ENCODE peak calls at places on chromosome 13, in seven cellular contexts. L is CD8-positive, alpha-beta memory T cell; B is GM23248; H is transverse colon; G is heart right ventricle; C is thoracic aorta; D is CD4-positive, alpha-beta memory T cell. E is an unnamed sample.

GRCh38 chr13:105804561-105805190 is 730.8 kb downstream of the EFNB2 start:
- DNase-seq in L (no peak), H (no peak), D (no peak), B (peak; percentile 2), C (no peak), G (peak; percentile 7), E (no peak)

GRCh38 chr13:44814144-44814543 is 175.1 kb downstream of the NUFIP1 start:
- DNase-seq in G (no peak), B (no peak), L (no peak), D (no peak), H (no peak), C (no peak), E (no peak)

GRCh38 chr13:45763419-45763818 is 61.3 kb downstream of the CBY2 start:
- DNase-seq in G (no peak), H (no peak), L (no peak), D (no peak), C (no peak), B (no peak), E (no peak)

GRCh38 chr13:67383358-67383757 is 153.2 kb upstream of the PCDH9 start:
- DNase-seq in C (no peak), B (no peak), L (no peak), H (no peak), D (no peak), G (no peak), E (no peak)

GRCh38 chr13:30880756-30881155 is 25.3 kb upstream of the MEDAG start:
- DNase-seq in D (no peak), G (no peak), L (no peak), B (peak; percentile 95), H (no peak), C (no peak), E (no peak)

GRCh38 chr13:50788551-50788950 is 54.9 kb downstream of the DLEU7 start:
- DNase-seq in L (no peak), H (no peak), B (peak; percentile 70), C (no peak), G (no peak), D (no peak), E (no peak)

GRCh38 chr13:33548065-33548464 is 262.5 kb upstream of the STARD13 start:
- DNase-seq in B (no peak), G (no peak), L (no peak), D (no peak), C (no peak), H (no peak), E (no peak)

GRCh38 chr13:20193924-20194631 is 1.3 kb upstream of the GJB2 start:
- DNase-seq in L (no peak), B (peak; percentile 24), G (no peak), H (no peak), C (no peak), D (peak; percentile 28), E (no peak)

GRCh38 chr13:109762791-109763190 is 23.6 kb downstream of the IRS2 start:
- DNase-seq in D (no peak), H (no peak), G (no peak), C (no peak), L (no peak), B (no peak), E (no peak)

GRCh38 chr13:44231786-44232516 is 141.7 kb upstream of the SERP2 start:
- DNase-seq in C (no peak), B (peak; percentile 95), D (no peak), H (peak; percentile 76), L (no peak), G (no peak), E (no peak)

GRCh38 chr13:92355213-92355612 is 871.4 kb upstream of the GPC6 start:
- DNase-seq in H (peak; percentile 25), L (no peak), B (no peak), G (no peak), D (no peak), C (no peak), E (no peak)

GRCh38 chr13:34076943-34077703 is 259.2 kb downstream of the RFC3 start:
- DNase-seq in D (no peak), H (no peak), C (no peak), G (no peak), L (no peak), B (peak; percentile 68), E (no peak)

GRCh38 chr13:30108913-30109237 is 198.5 kb downstream of the KATNAL1 start:
- DNase-seq in G (no peak), D (no peak), L (no peak), C (no peak), H (peak; percentile 93), B (no peak), E (no peak)

GRCh38 chr13:51147732-51148131 is 36.7 kb upstream of the C13orf42 start:
- DNase-seq in L (no peak), C (no peak), D (no peak), G (no peak), H (no peak), B (no peak), E (no peak)

GRCh38 chr13:108923386-108924061 is 294.1 kb downstream of the MYO16 start:
- DNase-seq in C (no peak), G (no peak), H (no peak), L (no peak), D (no peak), B (no peak), E (no peak)

GRCh38 chr13:78137404-78138142 is 218.9 kb upstream of the EDNRB start:
- DNase-seq in C (no peak), D (peak; percentile 41), L (peak; percentile 6), G (no peak), B (peak; percentile 79), H (no peak), E (no peak)

GRCh38 chr13:104196611-104197010 is 1130.4 kb upstream of the SLC10A2 start:
- DNase-seq in D (no peak), C (no peak), L (no peak), G (no peak), H (no peak), B (no peak), E (no peak)

GRCh38 chr13:111486331-111486730 is 165.9 kb downstream of the TEX29 start:
- DNase-seq in C (no peak), H (no peak), B (no peak), L (no peak), G (no peak), D (no peak), E (no peak)

GRCh38 chr13:95956589-95957148 is 96.5 kb downstream of the UGGT2 start:
- DNase-seq in B (peak; percentile 1), H (no peak), D (no peak), L (no peak), G (no peak), C (no peak), E (no peak)

GRCh38 chr13:40152145-40152544 is 496.7 kb downstream of the COG6 start:
- DNase-seq in G (peak; percentile 13), L (no peak), C (peak; percentile 19), B (peak; percentile 89), D (no peak), H (no peak), E (no peak)

GRCh38 chr13:99991013-99991805 is 9.6 kb downstream of the ZIC2 start:
- DNase-seq in D (peak; percentile 4), C (no peak), B (no peak), G (no peak), H (no peak), L (no peak), E (no peak)

GRCh38 chr13:74768521-74769090 is 634.4 kb upstream of the KLF12 start:
- DNase-seq in D (no peak), B (no peak), L (no peak), H (no peak), C (no peak), G (no peak), E (no peak)

GRCh38 chr13:111415216-111415615 is 94.8 kb downstream of the TEX29 start:
- DNase-seq in D (no peak), C (no peak), H (no peak), G (no peak), B (no peak), L (no peak), E (no peak)

GRCh38 chr13:79194272-79194671 is 211.8 kb downstream of the RBM26 start:
- DNase-seq in B (no peak), G (no peak), D (peak; percentile 54), L (peak; percentile 64), H (peak; percentile 8), C (no peak), E (no peak)

GRCh38 chr13:48449656-48450055 is 36.7 kb upstream of the LPAR6 start:
- DNase-seq in B (peak; percentile 26), C (no peak), G (no peak), D (no peak), H (no peak), L (no peak), E (no peak)
- H3K9me3 ChIP-seq in B (no peaks in the 10 kb centered on the region), C (peaks cover 6% of the 10 kb centered on the region), G (peaks cover 13% of the 10 kb centered on the region), D (no peaks in the 10 kb centered on the region), H (peaks cover 6% of the 10 kb centered on the region), L (no peaks in the 10 kb centered on the region), E (no peaks in the 10 kb centered on the region)

GRCh38 chr13:18739310-18739709 is 442.3 kb downstream of the TUBA3C start:
- DNase-seq in B (no peak), H (no peak), L (no peak), C (no peak), D (no peak), G (no peak), E (no peak)
- H3K9me3 ChIP-seq in B (no peaks in the 10 kb centered on the region), H (peaks cover 2% of the 10 kb centered on the region), L (no peaks in the 10 kb centered on the region), C (no peaks in the 10 kb centered on the region), D (no peaks in the 10 kb centered on the region), G (no peaks in the 10 kb centered on the region), E (no peaks in the 10 kb centered on the region)

GRCh38 chr13:61417171-61417570 is 1.5 kb upstream of the PCDH20 start:
- DNase-seq in G (no peak), B (no peak), L (no peak), C (no peak), H (no peak), D (no peak), E (no peak)
- H3K9me3 ChIP-seq in G (no peaks in the 10 kb centered on the region), B (no peaks in the 10 kb centered on the region), L (no peaks in the 10 kb centered on the region), C (no peaks in the 10 kb centered on the region), H (no peaks in the 10 kb centered on the region), D (no peaks in the 10 kb centered on the region), E (no peaks in the 10 kb centered on the region)

DNA sequence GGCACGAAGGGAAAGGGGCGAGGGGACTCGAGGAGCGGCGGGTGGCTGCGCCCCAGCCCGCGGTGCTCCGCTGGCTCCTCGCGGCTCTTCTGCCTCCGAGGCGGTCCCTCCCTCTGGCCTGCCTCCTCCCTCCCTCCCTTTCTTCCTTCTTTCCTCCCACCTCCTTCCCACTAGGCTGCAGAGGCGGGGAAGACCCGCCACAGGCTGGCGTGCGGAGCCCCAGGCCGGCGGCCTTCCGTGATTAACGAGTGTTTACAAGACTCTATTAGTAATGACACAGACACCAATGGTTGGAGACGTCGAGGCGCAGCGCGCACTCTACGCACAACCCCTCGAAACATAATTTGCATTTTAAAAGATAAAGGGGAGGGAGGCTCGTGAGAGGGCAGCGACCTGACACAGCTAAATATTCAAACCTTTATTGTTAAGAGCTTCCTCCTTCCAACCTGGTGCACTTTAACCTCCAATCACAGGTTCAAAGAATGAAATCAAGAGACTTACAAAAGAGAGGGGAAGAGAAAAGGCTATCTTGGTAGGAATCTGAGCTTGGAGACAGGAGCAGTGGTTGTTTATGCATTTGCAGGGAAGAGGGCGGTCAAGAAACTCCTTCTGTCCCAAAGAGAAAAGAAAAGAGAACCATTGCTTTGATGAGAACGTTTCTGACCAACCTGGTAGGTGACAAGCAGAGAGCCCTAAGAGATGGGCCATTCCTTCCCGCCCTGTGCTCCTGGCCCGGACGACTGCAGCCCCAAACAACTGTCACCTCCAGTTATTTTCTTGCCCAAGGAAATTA is at the start of gene CDX2:
- DNase-seq in B (no peak), G (no peak), H (peak; percentile 92), L (no peak), C (no peak), D (no peak), E (no peak)
- H3K9me3 ChIP-seq in B (no peaks in the 10 kb centered on the region), G (no peaks in the 10 kb centered on the region), H (no peaks in the 10 kb centered on the region), L (no peaks in the 10 kb centered on the region), C (no peaks in the 10 kb centered on the region), D (no peaks in the 10 kb centered on the region), E (no peaks in the 10 kb centered on the region)